ENCODE peak calls at places on chromosomes 12 and 14, in five cellular contexts. One of them, this sample, is unnamed.

GRCh38 chr14:61698216-61698980 is 3.1 kb downstream of the HIF1A start:
- DNase-seq in tibial artery: no peak
- DNase-seq in GM23338: no peak
- DNase-seq in GM06990: no peak
- DNase-seq in OCI-LY7: peak; percentile 58
- DNase-seq in this sample: no peak

GRCh38 chr14:75566321-75566720 is 12.1 kb upstream of the FLVCR2 start:
- DNase-seq in tibial artery: no peak
- DNase-seq in OCI-LY7: no peak
- DNase-seq in GM23338: no peak
- DNase-seq in GM06990: no peak
- DNase-seq in this sample: no peak

GRCh38 chr12:100826323-100826722 is 31.7 kb downstream of the ANO4 start:
- DNase-seq in tibial artery: no peak
- DNase-seq in GM23338: peak; percentile 81
- DNase-seq in OCI-LY7: peak; percentile 32
- DNase-seq in GM06990: no peak
- DNase-seq in this sample: no peak

GRCh38 chr12:107411792-107412535 is 273.6 kb upstream of the PWP1 start:
- DNase-seq in GM23338: no peak
- DNase-seq in tibial artery: no peak
- DNase-seq in GM06990: no peak
- DNase-seq in OCI-LY7: no peak
- DNase-seq in this sample: no peak

GRCh38 chr12:80807640-80808288 is 91.1 kb downstream of the MYF5 start:
- DNase-seq in GM06990: no peak
- DNase-seq in OCI-LY7: no peak
- DNase-seq in tibial artery: no peak
- DNase-seq in GM23338: no peak
- DNase-seq in this sample: no peak

GRCh38 chr14:72615511-72616121 is 278.3 kb downstream of the DPF3 start:
- DNase-seq in GM06990: no peak
- DNase-seq in tibial artery: no peak
- DNase-seq in GM23338: no peak
- DNase-seq in OCI-LY7: no peak
- DNase-seq in this sample: no peak

GRCh38 chr12:65881965-65882413 is 57.7 kb downstream of the HMGA2 start:
- DNase-seq in GM23338: peak; percentile 38
- DNase-seq in OCI-LY7: no peak
- DNase-seq in tibial artery: peak; percentile 92
- DNase-seq in GM06990: no peak
- DNase-seq in this sample: peak; percentile 28

GRCh38 chr12:79058342-79058741 is 193.8 kb downstream of the SYT1 start:
- DNase-seq in GM06990: no peak
- DNase-seq in tibial artery: no peak
- DNase-seq in OCI-LY7: no peak
- DNase-seq in GM23338: no peak
- DNase-seq in this sample: no peak

GRCh38 chr12:46267618-46268348 is 1.1 kb downstream of the SLC38A1 start:
- DNase-seq in tibial artery: no peak
- DNase-seq in GM23338: no peak
- DNase-seq in OCI-LY7: peak; percentile 53
- DNase-seq in GM06990: peak; percentile 49
- DNase-seq in this sample: no peak

GRCh38 chr12:111434680-111435338 is 29.1 kb downstream of the SH2B3 start:
- DNase-seq in tibial artery: no peak
- DNase-seq in GM23338: peak; percentile 41
- DNase-seq in GM06990: peak; percentile 83
- DNase-seq in OCI-LY7: peak; percentile 72
- DNase-seq in this sample: peak; percentile 21

GRCh38 chr12:110921262-110921661 is 883 bp upstream of the MYL2 start:
- DNase-seq in GM06990: no peak
- DNase-seq in tibial artery: no peak
- DNase-seq in GM23338: no peak
- DNase-seq in OCI-LY7: no peak
- DNase-seq in this sample: no peak

GRCh38 chr12:47730341-47730744 is 5.1 kb upstream of the ENDOU start:
- DNase-seq in tibial artery: no peak
- DNase-seq in OCI-LY7: no peak
- DNase-seq in GM06990: no peak
- DNase-seq in GM23338: no peak
- DNase-seq in this sample: no peak

GRCh38 chr12:15852383-15852782 is 29.8 kb upstream of the STRAP start:
- DNase-seq in OCI-LY7: no peak
- DNase-seq in tibial artery: no peak
- DNase-seq in GM23338: no peak
- DNase-seq in GM06990: no peak
- DNase-seq in this sample: no peak

GRCh38 chr14:50366115-50366514 is 30.6 kb downstream of the CDKL1 start:
- DNase-seq in GM23338: no peak
- DNase-seq in OCI-LY7: no peak
- DNase-seq in tibial artery: no peak
- DNase-seq in GM06990: no peak
- DNase-seq in this sample: no peak

GRCh38 chr12:58413794-58414193 is 472.4 kb downstream of the ATP23 start:
- DNase-seq in GM23338: no peak
- DNase-seq in GM06990: no peak
- DNase-seq in tibial artery: no peak
- DNase-seq in OCI-LY7: no peak
- DNase-seq in this sample: no peak

GRCh38 chr12:779745-780734 is 27.7 kb downstream of the WNK1 start:
- DNase-seq in GM23338: no peak
- DNase-seq in GM06990: no peak
- DNase-seq in tibial artery: no peak
- DNase-seq in OCI-LY7: no peak
- DNase-seq in this sample: no peak

This sample was measured in hypothalamus.